ENCODE peak calls at places on chromosome 19, in ten cellular contexts. J, W, N, U, Y, Z, T, R, F and P are unnamed samples.

GRCh38 chr19:56842421-56842820 is 1.9 kb upstream of the PEG3 start:
- DNase-seq in J (no peak), W (no peak), N (no peak), U (no peak), Y (no peak), Z (no peak), T (no peak), R (no peak), F (no peak), P (no peak)

GRCh38 chr19:10691883-10692282 is 9.4 kb upstream of the QTRT1 start:
- DNase-seq in J (no peak), W (no peak), N (no peak), U (no peak), Y (no peak), Z (no peak), T (no peak), R (no peak), F (no peak), P (no peak)

GRCh38 chr19:55172741-55173140 is 6.3 kb upstream of the DNAAF3 start:
- DNase-seq in J (peak; percentile 44), W (no peak), N (no peak), U (no peak), Y (peak; percentile 56), Z (peak; percentile 73), T (no peak), R (no peak), F (no peak), P (peak; percentile 16)

GRCh38 chr19:29524201-29524911 is 1.4 kb upstream of the VSTM2B start:
- DNase-seq in J (no peak), W (no peak), N (no peak), U (peak; percentile 38), Y (no peak), Z (no peak), T (no peak), R (no peak), F (no peak), P (no peak)

GRCh38 chr19:30799854-30800755 is 427.9 kb downstream of the ZNF536 start:
- DNase-seq in J (peak; percentile 45), W (peak; percentile 75), N (no peak), U (peak; percentile 74), Y (peak; percentile 1), Z (no peak), T (no peak), R (no peak), F (no peak), P (no peak)

GRCh38 chr19:30320466-30320865 is 51.7 kb upstream of the ZNF536 start:
- DNase-seq in J (no peak), W (no peak), N (no peak), U (no peak), Y (no peak), Z (no peak), T (peak; percentile 17), R (no peak), F (no peak), P (no peak)

GRCh38 chr19:50423279-50424113 is 4.8 kb downstream of the SPIB start:
- DNase-seq in J (no peak), W (no peak), N (no peak), U (no peak), Y (no peak), Z (no peak), T (no peak), R (no peak), F (no peak), P (no peak)

GRCh38 chr19:58483776-58484175 is 7.6 kb downstream of the ZNF446 start:
- DNase-seq in J (no peak), W (no peak), N (no peak), U (no peak), Y (no peak), Z (no peak), T (no peak), R (no peak), F (no peak), P (no peak)

GRCh38 chr19:3151563-3152430 is 16.0 kb downstream of the GNA15 start:
- DNase-seq in J (no peak), W (no peak), N (no peak), U (no peak), Y (peak; percentile 54), Z (no peak), T (no peak), R (no peak), F (no peak), P (no peak)

GRCh38 chr19:28823338-28823961 is 389.5 kb downstream of the UQCRFS1 start:
- DNase-seq in J (peak; percentile 8), W (no peak), N (no peak), U (no peak), Y (peak; percentile 1), Z (no peak), T (no peak), R (no peak), F (no peak), P (no peak)

GRCh38 chr19:45320997-45321775 is 1.5 kb downstream of the CKM start:
- DNase-seq in J (no peak), W (no peak), N (no peak), U (no peak), Y (no peak), Z (no peak), T (no peak), R (no peak), F (no peak), P (no peak)

GRCh38 chr19:46579286-46579944 is 21.7 kb upstream of the CALM3 start:
- DNase-seq in J (peak; percentile 5), W (peak; percentile 36), N (peak; percentile 23), U (no peak), Y (no peak), Z (peak; percentile 8), T (no peak), R (no peak), F (no peak), P (no peak)
- TF ChIP-seq CTCF in J (no peak), W (no peak), N (peak; percentile 53), U (peak; percentile 23), Y (peak; percentile 27), Z (peak; percentile 57), T (no peak), R (peak; percentile 38), F (no peak), P (peak; percentile 43)

GRCh38 chr19:35231956-35232746 is 3.6 kb upstream of the FAM187B start:
- DNase-seq in J (no peak), W (no peak), N (no peak), U (peak; percentile 46), Y (no peak), Z (no peak), T (no peak), R (no peak), F (no peak), P (no peak)

GRCh38 chr19:35240322-35240721 is 8.5 kb upstream of the LSR start:
- DNase-seq in J (no peak), W (no peak), N (no peak), U (no peak), Y (no peak), Z (no peak), T (no peak), R (no peak), F (no peak), P (no peak)

GRCh38 chr19:35232912-35233311 is 4.4 kb upstream of the FAM187B start:
- DNase-seq in J (no peak), W (no peak), N (no peak), U (no peak), Y (no peak), Z (no peak), T (no peak), R (no peak), F (no peak), P (no peak)

GRCh38 chr19:35241417-35241816 is 7.4 kb upstream of the LSR start:
- DNase-seq in J (no peak), W (no peak), N (no peak), U (no peak), Y (no peak), Z (no peak), T (no peak), R (no peak), F (no peak), P (no peak)

DNA sequence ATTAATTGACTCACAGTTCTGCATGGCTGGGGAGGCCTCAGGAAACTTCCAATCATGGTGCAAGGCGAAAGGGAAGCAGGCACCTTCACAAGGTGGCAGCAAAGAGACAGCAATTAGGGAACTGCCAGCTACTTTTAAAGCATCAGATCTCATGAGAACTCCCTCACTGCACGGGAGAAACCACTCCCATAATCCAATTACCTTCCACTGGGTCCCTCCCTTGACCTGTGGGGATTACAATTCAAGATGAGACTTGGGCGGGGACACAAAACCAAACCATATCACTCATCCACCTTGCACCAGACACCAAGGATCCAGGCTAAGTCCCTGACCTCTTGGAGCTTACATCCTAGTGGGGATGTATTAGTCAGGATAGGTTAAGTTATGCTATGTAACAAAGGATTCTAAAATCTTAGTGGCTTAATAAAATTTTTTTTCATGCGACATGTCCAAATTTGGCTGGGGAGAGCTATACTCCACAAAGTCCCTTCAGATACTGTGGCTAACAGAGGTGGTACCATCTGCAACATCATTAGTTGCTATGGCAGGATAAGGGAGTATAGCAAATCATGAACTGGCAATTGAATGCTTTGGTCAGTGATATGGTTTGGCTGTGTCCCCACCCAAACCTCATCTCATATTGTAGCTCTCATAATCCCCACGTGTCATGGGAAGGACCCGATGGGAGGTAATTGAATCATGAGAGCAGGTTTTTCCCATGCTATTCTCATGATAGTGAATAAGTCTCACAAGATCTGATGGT is 8.3 kb upstream of the FAM187B start:
- DNase-seq in J (no peak), W (no peak), N (peak; percentile 36), U (no peak), Y (no peak), Z (peak; percentile 7), T (no peak), R (no peak), F (no peak), P (no peak)
- TF ChIP-seq CTCF in J (no peak), W (no peak), N (peak; percentile 9), U (peak; percentile 24), Y (peak; percentile 19), Z (no peak), T (no peak), R (no peak), F (no peak), P (peak; percentile 4)

DNA sequence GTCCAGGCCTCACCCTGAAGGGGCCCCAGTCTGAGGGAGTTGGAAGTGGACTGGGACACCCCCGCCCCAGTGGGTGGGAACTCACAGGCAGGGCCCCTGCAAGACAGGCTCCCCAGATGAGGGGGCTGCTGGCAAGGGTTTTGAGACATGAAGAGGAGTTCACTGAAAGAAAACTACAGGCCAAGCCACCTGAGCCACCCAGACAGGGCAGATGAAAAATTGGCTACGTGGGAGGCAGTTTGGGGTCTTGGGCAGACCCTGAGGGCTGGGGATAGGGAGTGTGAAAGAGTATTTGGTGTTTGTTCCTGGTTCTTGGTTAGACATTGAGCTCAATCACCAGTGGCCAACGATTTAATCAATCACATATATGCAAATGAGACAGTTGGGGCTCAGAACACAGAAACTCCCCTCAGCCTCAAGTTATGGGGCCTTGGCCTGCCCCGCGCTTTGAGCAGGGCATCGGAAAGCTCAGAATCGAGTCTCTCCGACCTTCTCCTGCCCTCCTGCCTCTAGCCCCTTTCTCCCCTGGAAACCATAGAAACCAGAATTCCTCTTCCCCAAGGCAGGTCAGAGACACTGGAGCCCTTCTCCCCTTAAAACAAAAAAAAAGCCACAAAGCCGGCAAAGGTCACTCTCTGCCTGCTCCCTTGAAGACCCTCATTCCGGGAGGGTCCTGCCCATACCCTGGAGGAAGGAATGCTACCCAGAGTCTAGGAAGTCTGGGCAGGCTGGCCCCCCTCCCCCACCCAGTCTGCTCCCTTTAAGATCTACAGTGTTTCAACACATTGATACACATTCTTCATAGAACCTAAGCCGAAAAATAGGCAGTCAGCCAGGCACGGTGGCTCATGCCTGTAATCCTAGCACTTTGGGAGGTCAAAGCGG is 1.3 kb upstream of the ISYNA1 start:
- DNase-seq in J (no peak), W (peak; percentile 82), N (no peak), U (no peak), Y (peak; percentile 71), Z (peak; percentile 50), T (no peak), R (no peak), F (no peak), P (no peak)
- TF ChIP-seq CTCF in J (no peak), W (no peak), N (no peak), U (no peak), Y (no peak), Z (no peak), T (no peak), R (peak; percentile 29), F (no peak), P (no peak)

GRCh38 chr19:18232540-18233223 is 6.4 kb upstream of the PDE4C start:
- DNase-seq in J (peak; percentile 33), W (no peak), N (no peak), U (no peak), Y (no peak), Z (no peak), T (no peak), R (no peak), F (no peak), P (no peak)
- TF ChIP-seq CTCF in J (no peak), W (no peak), N (no peak), U (no peak), Y (no peak), Z (no peak), T (no peak), R (peak; percentile 11), F (no peak), P (no peak)